ENCODE peak calls at places on chromosomes 13 and 19, in nine cellular contexts. I is activated gamma-delta T cell treated with Interleukin-2 at 50 U/mL for 16 hours; X is stimulated activated CD8-positive, alpha-beta memory T cell treated with anti-CD3 and anti-CD28 coated beads, Interleukin-4, amount 100 ng/mL, for 48 hours; V is SHP77; P is activated T-cell treated with anti-CD3 and anti-CD28 coated beads for 1 hour; U is hepatic stellate cell; R is T-helper 2 cell; E is A549; O is iris pigment epithelial cell. J is an unnamed sample.

GRCh38 chr19:6768236-6768785 is 1.1 kb upstream of the SH2D3A start:
- DNase-seq in I (no peak), X (no peak), V (no peak), P (no peak), U (no peak), R (no peak), E (no peak), O (no peak), J (no peak)

GRCh38 chr13:52737900-52738299 is 1.7 kb downstream of the CNMD start:
- DNase-seq in I (no peak), X (no peak), V (no peak), P (no peak), U (no peak), R (no peak), E (no peak), O (no peak), J (no peak)

GRCh38 chr13:39468306-39468705 is 134.7 kb downstream of the LHFPL6 start:
- DNase-seq in I (no peak), X (no peak), V (no peak), P (no peak), U (no peak), R (no peak), E (no peak), O (no peak), J (no peak)

GRCh38 chr13:113328851-113329250 is 31.8 kb downstream of the LAMP1 start:
- DNase-seq in I (no peak), X (no peak), V (no peak), P (no peak), U (no peak), R (no peak), E (no peak), O (no peak), J (no peak)

GRCh38 chr13:46062190-46062589 is 9.6 kb upstream of the ZC3H13 start:
- DNase-seq in I (no peak), X (no peak), V (no peak), P (no peak), U (no peak), R (no peak), E (peak), O (peak), J (no peak)

GRCh38 chr13:106291006-106291405 is 244.5 kb downstream of the EFNB2 start:
- DNase-seq in I (no peak), X (no peak), V (no peak), P (no peak), U (no peak), R (no peak), E (no peak), O (peak), J (no peak)

GRCh38 chr13:87057807-87058520 is 613.2 kb upstream of the SLITRK5 start:
- DNase-seq in I (no peak), X (no peak), V (no peak), P (no peak), U (no peak), R (no peak), E (no peak), O (peak), J (no peak)

GRCh38 chr19:7067716-7068115 is 1.8 kb upstream of the ZNF557 start:
- DNase-seq in I (no peak), X (no peak), V (no peak), P (no peak), U (peak), R (no peak), E (no peak), O (peak), J (no peak)

GRCh38 chr13:32791545-32792172 is 205.4 kb downstream of the PDS5B start:
- DNase-seq in I (peak), X (peak), V (no peak), P (no peak), U (no peak), R (no peak), E (peak), O (peak), J (no peak)

GRCh38 chr19:12772323-12772722 is 3.0 kb downstream of the HOOK2 start:
- DNase-seq in I (no peak), X (no peak), V (no peak), P (no peak), U (no peak), R (no peak), E (no peak), O (no peak), J (no peak)

J was measured in endodermal cell.